ENCODE peak calls at places on chromosomes 16 and 17, in six cellular contexts. O, N, K, S, B and I are unnamed samples.
A peak's percentile ranks its signal among the peaks of the same experiment; 100 is the strongest.

GRCh38 chr17:16301963-16302855 is 51.1 kb downstream of the CENPV start:
- DNase-seq in K (no peak), N (no peak), S (no peak), O (no peak), B (no peak), I (peak; percentile 41)

GRCh38 chr17:40936437-40936971 is 942 bp downstream of the KRT23 start:
- DNase-seq in K (no peak), O (peak; percentile 32), N (no peak), B (no peak), S (peak; percentile 36), I (no peak)

GRCh38 chr17:44155488-44155887 is 13.8 kb downstream of the HROB start:
- DNase-seq in O (no peak), K (no peak), N (no peak), B (no peak), S (no peak), I (no peak)

GRCh38 chr17:42760652-42761581 is at the start of gene RAMP2:
- DNase-seq in K (peak; percentile 45), O (no peak), N (peak; percentile 39), B (no peak), S (no peak), I (no peak)

GRCh38 chr17:2862197-2862596 is 66.0 kb downstream of the RAP1GAP2 start:
- DNase-seq in S (no peak), K (no peak), N (no peak), B (no peak), O (no peak), I (no peak)

GRCh38 chr16:1046271-1046955 is 26.1 kb upstream of the SSTR5 start:
- DNase-seq in N (no peak), O (no peak), S (no peak), B (no peak), K (no peak), I (no peak)

GRCh38 chr16:86818701-86819522 is 240.6 kb downstream of the FOXL1 start:
- DNase-seq in K (no peak), N (no peak), S (no peak), O (no peak), B (no peak), I (no peak)

GRCh38 chr16:28975158-28975603 is 603 bp downstream of the SPNS1 start:
- DNase-seq in N (no peak), B (no peak), S (no peak), K (no peak), O (no peak), I (no peak)

GRCh38 chr16:13997933-13998332 is 73.2 kb upstream of the MRTFB start:
- DNase-seq in N (no peak), K (no peak), O (peak; percentile 42), S (no peak), B (no peak), I (no peak)

GRCh38 chr16:81921415-81921814 is 89.9 kb downstream of the SDR42E1 start:
- DNase-seq in S (no peak), B (no peak), O (no peak), K (no peak), N (no peak), I (no peak)

GRCh38 chr17:273994-274832 is 78.4 kb downstream of the RPH3AL start:
- DNase-seq in S (no peak), O (peak; percentile 12), N (peak; percentile 12), K (peak; percentile 13), B (peak; percentile 26), I (no peak)

GRCh38 chr17:18267927-18268711 is 7.7 kb downstream of the MIEF2 start:
- DNase-seq in O (no peak), S (no peak), K (no peak), B (no peak), N (no peak), I (no peak)

GRCh38 chr16:72723781-72724180 is 324.1 kb downstream of the ZFHX3 start:
- DNase-seq in K (no peak), N (no peak), B (no peak), S (no peak), O (no peak), I (no peak)

GRCh38 chr16:1044515-1045362 is 27.8 kb upstream of the SSTR5 start:
- DNase-seq in O (no peak), N (no peak), S (no peak), K (no peak), B (no peak), I (no peak)

GRCh38 chr17:59296190-59296589 is 35.3 kb upstream of the YPEL2 start:
- DNase-seq in K (no peak), B (no peak), S (peak; percentile 28), N (no peak), O (no peak), I (no peak)

GRCh38 chr17:68377771-68378201 is 79.5 kb downstream of the WIPI1 start:
- DNase-seq in B (no peak), N (no peak), S (no peak), O (no peak), K (no peak), I (no peak)

GRCh38 chr16:78895661-78896060 is 704.9 kb downstream of the MAF start:
- DNase-seq in B (no peak), S (no peak), O (no peak), K (no peak), N (no peak), I (no peak)

GRCh38 chr17:42270596-42270995 is 5.6 kb downstream of the STAT5B start:
- DNase-seq in B (no peak), K (no peak), N (no peak), S (no peak), O (no peak), I (no peak)

GRCh38 chr16:56121156-56121500 is 70.2 kb upstream of the GNAO1 start:
- DNase-seq in N (no peak), O (no peak), S (no peak), K (no peak), B (no peak), I (no peak)

GRCh38 chr16:51896013-51896412 is 650.9 kb downstream of the TOX3 start:
- DNase-seq in O (no peak), N (no peak), B (no peak), S (no peak), K (no peak), I (no peak)

GRCh38 chr17:8225813-8226535 is 15.6 kb upstream of the AURKB start:
- DNase-seq in S (no peak), B (peak; percentile 77), K (no peak), N (peak; percentile 56), O (peak; percentile 84), I (peak; percentile 54)

GRCh38 chr17:77371117-77371887 is 230.5 kb downstream of the SEC14L1 start:
- DNase-seq in N (no peak), O (no peak), S (no peak), K (peak; percentile 39), B (no peak), I (no peak)

GRCh38 chr16:49588061-49588460 is 214.5 kb downstream of the C16orf78 start:
- DNase-seq in S (no peak), B (no peak), N (no peak), O (no peak), K (no peak), I (no peak)

GRCh38 chr17:81553616-81554181 is 1.5 kb upstream of the FAAP100 start:
- DNase-seq in B (no peak), N (no peak), O (peak; percentile 39), S (no peak), K (peak; percentile 69), I (no peak)

GRCh38 chr17:35404360-35404759 is 27.9 kb downstream of the SLFN12 start:
- DNase-seq in K (no peak), N (no peak), S (no peak), B (no peak), O (no peak), I (no peak)

GRCh38 chr16:80198995-80199299 is 341.8 kb upstream of the DYNLRB2 start:
- DNase-seq in B (no peak), K (no peak), S (no peak), O (no peak), N (no peak), I (no peak)

GRCh38 chr16:86037999-86038922 is 139.3 kb downstream of the IRF8 start:
- DNase-seq in S (no peak), B (no peak), K (no peak), O (peak; percentile 43), N (peak; percentile 52), I (no peak)

GRCh38 chr17:33434841-33435240 is 141.7 kb upstream of the ASIC2 start:
- DNase-seq in O (no peak), B (no peak), K (no peak), S (no peak), N (no peak), I (no peak)

GRCh38 chr17:50055426-50056216 is at the start of gene ITGA3:
- DNase-seq in K (peak; percentile 77), B (peak; percentile 73), O (peak; percentile 88), N (peak; percentile 89), S (peak; percentile 87), I (peak; percentile 88)

GRCh38 chr16:57801856-57802634 is at the start of gene KIFC3:
- DNase-seq in N (peak; percentile 86), K (peak; percentile 94), O (peak; percentile 69), S (peak; percentile 52), B (peak; percentile 91), I (peak; percentile 81)

GRCh38 chr16:351804-352520 is 561 bp downstream of the AXIN1 start:
- DNase-seq in B (peak; percentile 69), N (no peak), O (peak; percentile 61), S (no peak), K (peak; percentile 67), I (no peak)

GRCh38 chr16:82070656-82071369 is 35.8 kb downstream of the HSD17B2 start:
- DNase-seq in K (no peak), S (no peak), N (no peak), B (no peak), O (no peak), I (no peak)

GRCh38 chr17:39462644-39463375 is 1.5 kb downstream of the CDK12 start:
- DNase-seq in O (peak; percentile 29), B (no peak), N (peak; percentile 13), S (no peak), K (no peak), I (no peak)

GRCh38 chr16:88677721-88678120 is 8.6 kb downstream of the SNAI3 start:
- DNase-seq in K (no peak), N (no peak), O (no peak), B (no peak), S (no peak), I (no peak)
- H3K27me3 ChIP-seq in K (no peaks in the 10 kb centered on the region), N (no peaks in the 10 kb centered on the region), O (peaks cover 8% of the 10 kb centered on the region), B (no peaks in the 10 kb centered on the region), S (no peaks in the 10 kb centered on the region), I (no peaks in the 10 kb centered on the region)

GRCh38 chr17:56593073-56593740 is at the start of gene NOG:
- DNase-seq in K (peak; percentile 40), B (no peak), N (peak; percentile 32), S (peak; percentile 29), O (peak; percentile 42), I (peak; percentile 44)
- H3K27me3 ChIP-seq in K (no peaks in the 10 kb centered on the region), B (peaks cover 30% of the 10 kb centered on the region), N (no peaks in the 10 kb centered on the region), S (no peaks in the 10 kb centered on the region), O (peaks cover 48% of the 10 kb centered on the region), I (no peaks in the 10 kb centered on the region)

DNA sequence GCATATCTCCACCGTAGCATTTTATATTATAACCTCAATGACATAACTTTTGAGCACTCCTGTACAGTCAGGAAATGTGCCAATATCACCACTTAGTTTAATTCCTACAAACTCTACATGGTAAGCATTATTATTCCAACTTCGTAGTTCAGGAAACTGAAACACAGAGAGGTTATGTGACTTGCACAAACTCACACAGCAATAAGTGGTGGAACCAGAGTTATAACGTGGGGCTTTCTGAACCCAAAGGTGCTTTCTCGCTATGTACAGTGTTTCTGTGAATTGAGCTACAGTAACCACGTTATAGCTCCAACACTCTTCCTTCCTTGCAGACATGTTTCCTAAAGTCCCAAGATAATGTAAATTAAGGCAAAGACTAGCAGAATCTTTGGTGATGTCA is 330.2 kb downstream of the GRIN2A start:
- DNase-seq in O (no peak), B (no peak), S (no peak), N (no peak), K (no peak), I (no peak)
- H3K27me3 ChIP-seq in O (no peaks in the 10 kb centered on the region), B (no peaks in the 10 kb centered on the region), S (no peaks in the 10 kb centered on the region), N (no peaks in the 10 kb centered on the region), K (no peaks in the 10 kb centered on the region), I (no peaks in the 10 kb centered on the region)

GRCh38 chr17:79700574-79700973 is 30.2 kb upstream of the ENPP7 start:
- DNase-seq in S (no peak), N (no peak), K (no peak), B (no peak), O (no peak), I (no peak)
- H3K27me3 ChIP-seq in S (peaks cover 13% of the 10 kb centered on the region), N (no peaks in the 10 kb centered on the region), K (no peaks in the 10 kb centered on the region), B (peaks cover 11% of the 10 kb centered on the region), O (peaks cover 5% of the 10 kb centered on the region), I (no peaks in the 10 kb centered on the region)